ENCODE peak calls at places on chromosomes 7 and 10, in eight cellular contexts. B, O, G, U, A, L, N and M are unnamed samples.

GRCh38 chr10:78513330-78513729 is 479.7 kb downstream of the RPS24 start:
- DNase-seq in U (no peak), N (no peak), O (no peak), L (no peak), A (no peak), B (no peak), G (no peak), M (no peak)

GRCh38 chr7:47878662-47879061 is 69.6 kb downstream of the PKD1L1 start:
- DNase-seq in L (no peak), U (no peak), N (no peak), B (no peak), A (no peak), O (no peak), G (no peak), M (no peak)

GRCh38 chr10:548212-548897 is 141.1 kb downstream of the DIP2C start:
- DNase-seq in N (no peak), L (no peak), A (no peak), U (no peak), B (no peak), O (no peak), G (no peak), M (no peak)

GRCh38 chr7:65896279-65896678 is 23.4 kb downstream of the VKORC1L1 start:
- DNase-seq in B (no peak), O (no peak), U (no peak), L (no peak), G (no peak), A (no peak), N (no peak), M (no peak)

GRCh38 chr10:82874671-82875070 is 999.7 kb downstream of the NRG3 start:
- DNase-seq in L (no peak), O (no peak), B (no peak), U (no peak), G (no peak), N (no peak), A (no peak), M (no peak)

GRCh38 chr7:1514407-1514806 is 10.2 kb upstream of the INTS1 start:
- DNase-seq in B (no peak), L (no peak), N (no peak), G (no peak), U (no peak), A (no peak), O (no peak), M (no peak)

GRCh38 chr7:137727413-137727812 is 119.4 kb downstream of the DGKI start:
- DNase-seq in O (no peak), B (no peak), N (no peak), A (no peak), U (no peak), L (no peak), G (no peak), M (no peak)

GRCh38 chr7:140275069-140275961 is 98.5 kb upstream of the KDM7A start:
- DNase-seq in O (no peak), L (no peak), B (no peak), U (no peak), N (no peak), A (no peak), G (peak), M (no peak)

GRCh38 chr7:34900891-34901493 is 136.3 kb downstream of the DPY19L1 start:
- DNase-seq in A (no peak), O (no peak), L (no peak), N (no peak), U (no peak), G (peak), B (no peak), M (no peak)

GRCh38 chr10:14009315-14010082 is 321.2 kb downstream of the FRMD4A start:
- DNase-seq in U (no peak), N (no peak), A (no peak), L (peak), G (peak), B (peak), O (no peak), M (no peak)

GRCh38 chr10:130721971-130722370 is 585.8 kb downstream of the GLRX3 start:
- DNase-seq in A (no peak), L (no peak), U (no peak), G (no peak), N (no peak), B (no peak), O (no peak), M (no peak)

GRCh38 chr7:134785842-134786241 is 6.4 kb downstream of the CALD1 start:
- DNase-seq in N (no peak), U (no peak), B (no peak), O (no peak), G (no peak), A (no peak), L (no peak), M (no peak)

GRCh38 chr10:1061930-1062769 is 6.0 kb downstream of the WDR37 start:
- DNase-seq in U (no peak), N (no peak), G (peak), L (no peak), B (no peak), A (no peak), O (no peak), M (no peak)